ENCODE peak calls at places on chromosomes 16 and 17, in six cellular contexts. One of them, this sample, is unnamed.

GRCh38 chr16:27324851-27325301 is 11.1 kb downstream of the IL4R start:
- DNase-seq in mesenchymal stem cell: no peak
- DNase-seq in neuronal stem cell: no peak
- DNase-seq in mesendoderm: peak
- DNase-seq in IMR-90: no peak
- DNase-seq in H1: peak
- DNase-seq in this sample: peak

GRCh38 chr17:7258731-7259554 is 3.3 kb downstream of the CLDN7 start:
- DNase-seq in mesenchymal stem cell: no peak
- DNase-seq in neuronal stem cell: no peak
- DNase-seq in mesendoderm: no peak
- DNase-seq in IMR-90: peak
- DNase-seq in H1: no peak
- DNase-seq in this sample: no peak

GRCh38 chr16:9526791-9527190 is 435.3 kb downstream of the HAPSTR1 start:
- DNase-seq in mesenchymal stem cell: no peak
- DNase-seq in neuronal stem cell: no peak
- DNase-seq in mesendoderm: peak
- DNase-seq in IMR-90: no peak
- DNase-seq in H1: no peak
- DNase-seq in this sample: peak

GRCh38 chr17:77609553-77610517 is 348.7 kb upstream of the TNRC6C start:
- DNase-seq in mesenchymal stem cell: no peak
- DNase-seq in neuronal stem cell: no peak
- DNase-seq in mesendoderm: no peak
- DNase-seq in IMR-90: no peak
- DNase-seq in H1: peak
- DNase-seq in this sample: peak

GRCh38 chr17:1906622-1907021 is 76.8 kb downstream of the RPA1 start:
- DNase-seq in mesenchymal stem cell: no peak
- DNase-seq in neuronal stem cell: peak
- DNase-seq in mesendoderm: peak
- DNase-seq in IMR-90: no peak
- DNase-seq in H1: no peak
- DNase-seq in this sample: no peak

GRCh38 chr16:27665881-27666280 is 115.9 kb downstream of the KATNIP start:
- DNase-seq in mesenchymal stem cell: no peak
- DNase-seq in neuronal stem cell: no peak
- DNase-seq in mesendoderm: peak
- DNase-seq in IMR-90: peak
- DNase-seq in H1: no peak
- DNase-seq in this sample: no peak

GRCh38 chr17:42345396-42346078 is 42.7 kb downstream of the STAT3 start:
- DNase-seq in mesenchymal stem cell: no peak
- DNase-seq in neuronal stem cell: no peak
- DNase-seq in mesendoderm: no peak
- DNase-seq in IMR-90: no peak
- DNase-seq in H1: no peak
- DNase-seq in this sample: no peak

GRCh38 chr17:38451840-38452529 is 23.7 kb downstream of the ARHGAP23 start:
- DNase-seq in mesenchymal stem cell: peak
- DNase-seq in neuronal stem cell: no peak
- DNase-seq in mesendoderm: peak
- DNase-seq in IMR-90: peak
- DNase-seq in H1: no peak
- DNase-seq in this sample: peak

GRCh38 chr16:79632289-79632688 is 31.8 kb upstream of the MAF start:
- DNase-seq in mesenchymal stem cell: peak
- DNase-seq in neuronal stem cell: no peak
- DNase-seq in mesendoderm: peak
- DNase-seq in IMR-90: no peak
- DNase-seq in H1: no peak
- DNase-seq in this sample: no peak

GRCh38 chr16:69150146-69150865 is 17.9 kb downstream of the UTP4 start:
- DNase-seq in mesenchymal stem cell: peak
- DNase-seq in neuronal stem cell: peak
- DNase-seq in mesendoderm: peak
- DNase-seq in IMR-90: peak
- DNase-seq in H1: peak
- DNase-seq in this sample: peak

GRCh38 chr17:51725185-51725584 is 433.3 kb downstream of the CA10 start:
- DNase-seq in mesenchymal stem cell: no peak
- DNase-seq in neuronal stem cell: no peak
- DNase-seq in mesendoderm: no peak
- DNase-seq in IMR-90: no peak
- DNase-seq in H1: no peak
- DNase-seq in this sample: no peak

GRCh38 chr17:41060052-41060604 is at the start of gene KRTAP2-3:
- DNase-seq in mesenchymal stem cell: peak
- DNase-seq in neuronal stem cell: no peak
- DNase-seq in mesendoderm: peak
- DNase-seq in IMR-90: peak
- DNase-seq in H1: no peak
- DNase-seq in this sample: no peak

GRCh38 chr16:10736926-10737625 is 6.6 kb upstream of the NUBP1 start:
- DNase-seq in mesenchymal stem cell: peak
- DNase-seq in neuronal stem cell: peak
- DNase-seq in mesendoderm: peak
- DNase-seq in IMR-90: peak
- DNase-seq in H1: peak
- DNase-seq in this sample: peak

GRCh38 chr17:49955157-49955556 is 13.8 kb upstream of the DLX4 start:
- DNase-seq in mesenchymal stem cell: no peak
- DNase-seq in neuronal stem cell: no peak
- DNase-seq in mesendoderm: no peak
- DNase-seq in IMR-90: no peak
- DNase-seq in H1: no peak
- DNase-seq in this sample: no peak

GRCh38 chr17:63988741-63989621 is 9.2 kb upstream of the PRR29 start:
- DNase-seq in mesenchymal stem cell: no peak
- DNase-seq in neuronal stem cell: no peak
- DNase-seq in mesendoderm: peak
- DNase-seq in IMR-90: no peak
- DNase-seq in H1: peak
- DNase-seq in this sample: peak

GRCh38 chr17:4845128-4845527 is 12.0 kb downstream of the MINK1 start:
- DNase-seq in mesenchymal stem cell: no peak
- DNase-seq in neuronal stem cell: no peak
- DNase-seq in mesendoderm: no peak
- DNase-seq in IMR-90: no peak
- DNase-seq in H1: no peak
- DNase-seq in this sample: no peak

GRCh38 chr16:4339909-4340308 is 11.2 kb downstream of the PAM16 start:
- DNase-seq in mesenchymal stem cell: no peak
- DNase-seq in neuronal stem cell: no peak
- DNase-seq in mesendoderm: no peak
- DNase-seq in IMR-90: peak
- DNase-seq in H1: no peak
- DNase-seq in this sample: no peak

DNA sequence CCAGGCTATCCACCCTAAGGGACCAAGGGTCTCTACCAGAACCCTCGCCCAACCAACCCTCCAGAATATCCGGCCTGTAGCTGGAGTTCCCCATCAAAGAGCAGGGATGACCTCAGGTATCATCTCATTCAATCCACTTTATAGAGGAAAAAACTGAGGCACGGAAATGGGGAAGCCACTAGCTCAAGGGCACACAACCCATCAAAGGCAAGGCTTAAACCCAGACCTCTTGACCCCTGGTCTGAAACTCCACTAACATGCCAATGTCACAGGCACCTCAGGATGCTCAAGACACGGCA is 1.6 kb downstream of the TBC1D10B start:
- DNase-seq in mesenchymal stem cell: no peak
- DNase-seq in neuronal stem cell: no peak
- DNase-seq in mesendoderm: no peak
- DNase-seq in IMR-90: no peak
- DNase-seq in H1: no peak
- DNase-seq in this sample: no peak
- H3K4ac ChIP-seq in mesenchymal stem cell: peak
- H3K4ac ChIP-seq in neuronal stem cell: no peak
- H3K4ac ChIP-seq in mesendoderm: no peak
- H3K4ac ChIP-seq in IMR-90: peak
- H3K4ac ChIP-seq in H1: no peak
- H3K4ac ChIP-seq in this sample: no peak

DNA sequence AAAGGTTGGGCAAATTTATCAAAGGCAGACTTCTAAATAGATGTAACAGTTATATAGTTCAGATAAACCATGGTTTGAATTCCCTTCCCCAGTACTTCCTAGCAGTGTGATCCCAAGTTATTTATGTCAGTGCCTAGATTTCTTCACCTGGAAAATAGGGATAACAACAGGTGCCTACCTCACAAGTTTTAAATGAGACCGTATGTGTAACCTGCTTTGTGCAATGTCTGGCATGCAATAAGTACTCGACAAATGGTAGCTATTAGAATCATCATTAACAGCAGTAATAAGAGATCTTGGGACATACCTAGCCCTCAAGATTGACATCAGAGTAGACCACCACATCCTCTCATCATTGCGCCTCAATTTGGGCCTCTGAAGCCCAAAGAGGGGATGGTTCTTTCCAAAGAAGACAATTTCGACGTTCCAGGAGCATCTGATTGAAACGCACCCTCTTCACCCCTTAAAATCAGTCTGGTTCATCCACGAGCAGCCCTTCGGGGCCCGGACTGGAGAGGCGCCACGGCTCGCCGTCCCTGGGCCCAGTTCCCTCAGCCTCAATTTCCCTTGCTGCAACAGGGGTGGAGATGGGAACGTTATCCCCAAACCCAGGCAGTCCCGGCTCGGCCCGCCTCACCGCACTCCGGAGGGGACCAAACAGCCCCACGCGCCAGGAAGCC is 541 bp downstream of the ACACA start:
- DNase-seq in mesenchymal stem cell: no peak
- DNase-seq in neuronal stem cell: no peak
- DNase-seq in mesendoderm: peak
- DNase-seq in IMR-90: no peak
- DNase-seq in H1: no peak
- DNase-seq in this sample: no peak
- H3K4ac ChIP-seq in mesenchymal stem cell: peak
- H3K4ac ChIP-seq in neuronal stem cell: no peak
- H3K4ac ChIP-seq in mesendoderm: peak
- H3K4ac ChIP-seq in IMR-90: peak
- H3K4ac ChIP-seq in H1: peak
- H3K4ac ChIP-seq in this sample: no peak

DNA sequence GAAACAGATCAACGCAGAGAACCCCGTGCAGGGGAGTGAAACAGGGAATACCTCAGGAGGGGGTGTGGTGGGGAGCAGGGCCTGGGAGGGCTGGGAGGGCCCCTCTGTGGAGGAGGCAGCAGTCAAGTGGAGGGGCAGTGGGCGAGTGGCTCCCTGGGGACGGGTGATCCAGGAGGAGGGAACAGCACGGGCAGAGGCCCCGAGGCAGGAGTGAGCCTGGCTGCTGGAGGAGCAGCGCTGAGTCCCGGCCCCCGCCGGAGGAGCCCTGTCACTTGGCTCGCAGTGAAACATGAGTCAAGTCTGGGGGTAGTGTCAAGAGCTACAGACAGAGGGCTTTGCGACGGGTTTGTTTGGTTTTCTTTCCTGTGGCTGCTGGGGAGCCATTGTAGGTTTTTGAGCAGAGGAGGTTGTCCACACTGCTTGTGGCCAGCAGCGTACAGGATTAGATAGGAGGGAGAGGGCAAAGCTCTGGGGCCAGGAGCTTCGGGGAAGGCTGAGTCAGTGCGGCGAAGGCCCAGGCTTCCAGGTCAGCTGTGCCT is 115.7 kb upstream of the CIBAR2 start:
- DNase-seq in mesenchymal stem cell: peak
- DNase-seq in neuronal stem cell: no peak
- DNase-seq in mesendoderm: peak
- DNase-seq in IMR-90: peak
- DNase-seq in H1: no peak
- DNase-seq in this sample: no peak
- H3K4ac ChIP-seq in mesenchymal stem cell: peak
- H3K4ac ChIP-seq in neuronal stem cell: no peak
- H3K4ac ChIP-seq in mesendoderm: no peak
- H3K4ac ChIP-seq in IMR-90: peak
- H3K4ac ChIP-seq in H1: no peak
- H3K4ac ChIP-seq in this sample: no peak

GRCh38 chr16:30534368-30535105 is at the start of gene ZNF747:
- DNase-seq in mesenchymal stem cell: peak
- DNase-seq in neuronal stem cell: peak
- DNase-seq in mesendoderm: peak
- DNase-seq in IMR-90: peak
- DNase-seq in H1: peak
- DNase-seq in this sample: peak

GRCh38 chr16:30533146-30533522 is 1.5 kb downstream of the ZNF747 start:
- DNase-seq in mesenchymal stem cell: no peak
- DNase-seq in neuronal stem cell: no peak
- DNase-seq in mesendoderm: no peak
- DNase-seq in IMR-90: no peak
- DNase-seq in H1: no peak
- DNase-seq in this sample: no peak

GRCh38 chr16:30533748-30534367 is 800 bp downstream of the ZNF747 start:
- DNase-seq in mesenchymal stem cell: no peak
- DNase-seq in neuronal stem cell: no peak
- DNase-seq in mesendoderm: no peak
- DNase-seq in IMR-90: no peak
- DNase-seq in H1: peak
- DNase-seq in this sample: no peak

GRCh38 chr16:30535106-30535776 is 583 bp upstream of the ZNF747 start:
- DNase-seq in mesenchymal stem cell: no peak
- DNase-seq in neuronal stem cell: peak
- DNase-seq in mesendoderm: peak
- DNase-seq in IMR-90: no peak
- DNase-seq in H1: no peak
- DNase-seq in this sample: peak

GRCh38 chr16:30535777-30536190 is 1.1 kb upstream of the ZNF747 start:
- DNase-seq in mesenchymal stem cell: peak
- DNase-seq in neuronal stem cell: peak
- DNase-seq in mesendoderm: peak
- DNase-seq in IMR-90: peak
- DNase-seq in H1: peak
- DNase-seq in this sample: peak
- H3K4ac ChIP-seq in mesenchymal stem cell: peak
- H3K4ac ChIP-seq in neuronal stem cell: no peak
- H3K4ac ChIP-seq in mesendoderm: peak
- H3K4ac ChIP-seq in IMR-90: peak
- H3K4ac ChIP-seq in H1: peak
- H3K4ac ChIP-seq in this sample: no peak

DNA sequence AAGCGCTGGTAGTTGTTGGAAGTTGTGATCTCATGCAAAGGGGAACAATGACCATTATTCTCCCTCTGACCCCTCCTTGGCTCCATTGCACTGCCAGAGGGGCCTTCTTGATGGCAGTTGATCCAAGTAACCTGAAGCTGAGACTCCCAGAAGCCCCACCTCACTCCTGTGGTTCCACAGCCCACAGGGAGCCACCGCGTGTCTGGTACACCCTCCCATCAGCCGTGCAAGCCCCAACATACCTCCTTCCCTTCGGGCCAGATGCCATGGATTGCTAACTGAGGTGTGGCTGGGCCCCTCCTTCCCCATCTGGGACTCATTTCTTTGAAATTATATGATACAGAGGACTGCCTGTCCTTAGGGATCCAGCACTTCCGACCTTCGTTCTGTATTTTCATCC is 17.8 kb downstream of the SAP30BP start:
- DNase-seq in mesenchymal stem cell: no peak
- DNase-seq in neuronal stem cell: no peak
- DNase-seq in mesendoderm: no peak
- DNase-seq in IMR-90: no peak
- DNase-seq in H1: no peak
- DNase-seq in this sample: no peak
- H3K4ac ChIP-seq in mesenchymal stem cell: no peak
- H3K4ac ChIP-seq in neuronal stem cell: no peak
- H3K4ac ChIP-seq in mesendoderm: no peak
- H3K4ac ChIP-seq in IMR-90: no peak
- H3K4ac ChIP-seq in H1: no peak
- H3K4ac ChIP-seq in this sample: no peak